ENCODE peak calls at places on chromosomes 16 and 17, in seven cellular contexts. One of them, this sample, is unnamed.

GRCh38 chr17:42918902-42919521 is 18.4 kb downstream of the G6PC1 start:
- DNase-seq in effector memory CD4-positive, alpha-beta T cell: no peak
- DNase-seq in fibroblast of pulmonary artery: no peak
- DNase-seq in left lung: no peak
- DNase-seq in C1 segment of cervical spinal cord: no peak
- DNase-seq in ELR: no peak
- DNase-seq in NCI-H748 treated with DMSO at 0.1 percent for 48 hours: peak; percentile 97
- DNase-seq in this sample: no peak

GRCh38 chr17:34241062-34241461 is 14.0 kb upstream of the CCL2 start:
- DNase-seq in fibroblast of pulmonary artery: peak; percentile 55
- DNase-seq in ELR: no peak
- DNase-seq in effector memory CD4-positive, alpha-beta T cell: no peak
- DNase-seq in NCI-H748 treated with DMSO at 0.1 percent for 48 hours: no peak
- DNase-seq in left lung: no peak
- DNase-seq in C1 segment of cervical spinal cord: no peak
- DNase-seq in this sample: no peak

GRCh38 chr16:76653390-76654026 is 376.3 kb downstream of the CNTNAP4 start:
- DNase-seq in left lung: no peak
- DNase-seq in effector memory CD4-positive, alpha-beta T cell: no peak
- DNase-seq in ELR: peak; percentile 31
- DNase-seq in fibroblast of pulmonary artery: peak; percentile 70
- DNase-seq in C1 segment of cervical spinal cord: no peak
- DNase-seq in NCI-H748 treated with DMSO at 0.1 percent for 48 hours: peak; percentile 83
- DNase-seq in this sample: no peak

GRCh38 chr17:7781467-7781866 is 52.5 kb upstream of the KDM6B start:
- DNase-seq in NCI-H748 treated with DMSO at 0.1 percent for 48 hours: no peak
- DNase-seq in ELR: no peak
- DNase-seq in C1 segment of cervical spinal cord: no peak
- DNase-seq in left lung: no peak
- DNase-seq in fibroblast of pulmonary artery: no peak
- DNase-seq in effector memory CD4-positive, alpha-beta T cell: no peak
- DNase-seq in this sample: no peak

GRCh38 chr16:66107661-66108060 is 258.8 kb upstream of the CDH5 start:
- DNase-seq in C1 segment of cervical spinal cord: no peak
- DNase-seq in fibroblast of pulmonary artery: peak; percentile 85
- DNase-seq in NCI-H748 treated with DMSO at 0.1 percent for 48 hours: no peak
- DNase-seq in left lung: no peak
- DNase-seq in ELR: peak; percentile 36
- DNase-seq in effector memory CD4-positive, alpha-beta T cell: no peak
- DNase-seq in this sample: no peak

GRCh38 chr16:59686405-59686804 is 952.3 kb upstream of the GOT2 start:
- DNase-seq in left lung: no peak
- DNase-seq in ELR: no peak
- DNase-seq in effector memory CD4-positive, alpha-beta T cell: no peak
- DNase-seq in C1 segment of cervical spinal cord: no peak
- DNase-seq in fibroblast of pulmonary artery: no peak
- DNase-seq in NCI-H748 treated with DMSO at 0.1 percent for 48 hours: no peak
- DNase-seq in this sample: no peak

GRCh38 chr17:56173958-56174357 is 20.7 kb downstream of the ANKFN1 start:
- DNase-seq in effector memory CD4-positive, alpha-beta T cell: no peak
- DNase-seq in NCI-H748 treated with DMSO at 0.1 percent for 48 hours: no peak
- DNase-seq in left lung: no peak
- DNase-seq in ELR: peak; percentile 52
- DNase-seq in C1 segment of cervical spinal cord: no peak
- DNase-seq in fibroblast of pulmonary artery: no peak
- DNase-seq in this sample: no peak

GRCh38 chr16:81293909-81294802 is 20.6 kb upstream of the GAN start:
- DNase-seq in effector memory CD4-positive, alpha-beta T cell: no peak
- DNase-seq in ELR: no peak
- DNase-seq in fibroblast of pulmonary artery: peak; percentile 33
- DNase-seq in C1 segment of cervical spinal cord: no peak
- DNase-seq in left lung: no peak
- DNase-seq in NCI-H748 treated with DMSO at 0.1 percent for 48 hours: no peak
- DNase-seq in this sample: no peak

GRCh38 chr17:4641297-4642195 is at the start of gene ALOX15:
- DNase-seq in effector memory CD4-positive, alpha-beta T cell: no peak
- DNase-seq in fibroblast of pulmonary artery: no peak
- DNase-seq in ELR: no peak
- DNase-seq in left lung: no peak
- DNase-seq in C1 segment of cervical spinal cord: no peak
- DNase-seq in NCI-H748 treated with DMSO at 0.1 percent for 48 hours: no peak
- DNase-seq in this sample: no peak

GRCh38 chr17:81011951-81012350 is 20.3 kb downstream of the CHMP6 start:
- DNase-seq in NCI-H748 treated with DMSO at 0.1 percent for 48 hours: no peak
- DNase-seq in ELR: no peak
- DNase-seq in C1 segment of cervical spinal cord: no peak
- DNase-seq in fibroblast of pulmonary artery: peak; percentile 54
- DNase-seq in left lung: no peak
- DNase-seq in effector memory CD4-positive, alpha-beta T cell: no peak
- DNase-seq in this sample: no peak

GRCh38 chr17:28946239-28946638 is 5.1 kb downstream of the PHF12 start:
- DNase-seq in left lung: no peak
- DNase-seq in C1 segment of cervical spinal cord: no peak
- DNase-seq in ELR: peak; percentile 94
- DNase-seq in fibroblast of pulmonary artery: peak; percentile 80
- DNase-seq in effector memory CD4-positive, alpha-beta T cell: peak; percentile 9
- DNase-seq in NCI-H748 treated with DMSO at 0.1 percent for 48 hours: no peak
- DNase-seq in this sample: no peak

GRCh38 chr17:19686400-19687090 is 29.8 kb downstream of the SLC47A2 start:
- DNase-seq in fibroblast of pulmonary artery: no peak
- DNase-seq in ELR: no peak
- DNase-seq in C1 segment of cervical spinal cord: no peak
- DNase-seq in effector memory CD4-positive, alpha-beta T cell: no peak
- DNase-seq in left lung: no peak
- DNase-seq in NCI-H748 treated with DMSO at 0.1 percent for 48 hours: no peak
- DNase-seq in this sample: no peak

GRCh38 chr17:8918811-8919210 is 46.7 kb downstream of the PIK3R5 start:
- DNase-seq in C1 segment of cervical spinal cord: no peak
- DNase-seq in ELR: peak; percentile 84
- DNase-seq in NCI-H748 treated with DMSO at 0.1 percent for 48 hours: no peak
- DNase-seq in fibroblast of pulmonary artery: peak; percentile 33
- DNase-seq in left lung: no peak
- DNase-seq in effector memory CD4-positive, alpha-beta T cell: no peak
- DNase-seq in this sample: no peak

GRCh38 chr17:65364408-65364807 is 197.0 kb downstream of the AXIN2 start:
- DNase-seq in C1 segment of cervical spinal cord: no peak
- DNase-seq in left lung: no peak
- DNase-seq in fibroblast of pulmonary artery: no peak
- DNase-seq in NCI-H748 treated with DMSO at 0.1 percent for 48 hours: no peak
- DNase-seq in ELR: no peak
- DNase-seq in effector memory CD4-positive, alpha-beta T cell: no peak
- DNase-seq in this sample: no peak

GRCh38 chr16:57062329-57062728 is 30.1 kb upstream of the CPNE2 start:
- DNase-seq in fibroblast of pulmonary artery: no peak
- DNase-seq in effector memory CD4-positive, alpha-beta T cell: no peak
- DNase-seq in ELR: no peak
- DNase-seq in C1 segment of cervical spinal cord: no peak
- DNase-seq in NCI-H748 treated with DMSO at 0.1 percent for 48 hours: no peak
- DNase-seq in left lung: peak; percentile 45
- DNase-seq in this sample: no peak

GRCh38 chr17:50634123-50634914 is at the start of gene ABCC3:
- DNase-seq in ELR: peak; percentile 55
- DNase-seq in effector memory CD4-positive, alpha-beta T cell: no peak
- DNase-seq in C1 segment of cervical spinal cord: no peak
- DNase-seq in NCI-H748 treated with DMSO at 0.1 percent for 48 hours: no peak
- DNase-seq in fibroblast of pulmonary artery: peak; percentile 38
- DNase-seq in left lung: peak; percentile 76
- DNase-seq in this sample: no peak

GRCh38 chr17:28969706-28970393 is 18.5 kb upstream of the PHF12 start:
- DNase-seq in left lung: no peak
- DNase-seq in NCI-H748 treated with DMSO at 0.1 percent for 48 hours: no peak
- DNase-seq in fibroblast of pulmonary artery: no peak
- DNase-seq in effector memory CD4-positive, alpha-beta T cell: no peak
- DNase-seq in C1 segment of cervical spinal cord: no peak
- DNase-seq in ELR: no peak
- DNase-seq in this sample: no peak

GRCh38 chr17:47727704-47728036 is 5.4 kb upstream of the TBX21 start:
- DNase-seq in NCI-H748 treated with DMSO at 0.1 percent for 48 hours: no peak
- DNase-seq in left lung: no peak
- DNase-seq in fibroblast of pulmonary artery: no peak
- DNase-seq in C1 segment of cervical spinal cord: no peak
- DNase-seq in ELR: no peak
- DNase-seq in effector memory CD4-positive, alpha-beta T cell: no peak
- DNase-seq in this sample: no peak

GRCh38 chr16:51180719-51181494 is 29.8 kb upstream of the SALL1 start:
- DNase-seq in left lung: no peak
- DNase-seq in ELR: no peak
- DNase-seq in C1 segment of cervical spinal cord: no peak
- DNase-seq in NCI-H748 treated with DMSO at 0.1 percent for 48 hours: no peak
- DNase-seq in fibroblast of pulmonary artery: no peak
- DNase-seq in effector memory CD4-positive, alpha-beta T cell: no peak
- DNase-seq in this sample: no peak

GRCh38 chr17:42276609-42277341 is 584 bp upstream of the STAT5B start:
- DNase-seq in C1 segment of cervical spinal cord: no peak
- DNase-seq in left lung: peak; percentile 89
- DNase-seq in fibroblast of pulmonary artery: peak; percentile 86
- DNase-seq in NCI-H748 treated with DMSO at 0.1 percent for 48 hours: peak; percentile 29
- DNase-seq in ELR: peak; percentile 87
- DNase-seq in effector memory CD4-positive, alpha-beta T cell: peak; percentile 47
- DNase-seq in this sample: no peak

GRCh38 chr16:58020628-58021521 is 4.7 kb upstream of the MMP15 start:
- DNase-seq in left lung: no peak
- DNase-seq in effector memory CD4-positive, alpha-beta T cell: peak; percentile 41
- DNase-seq in NCI-H748 treated with DMSO at 0.1 percent for 48 hours: no peak
- DNase-seq in ELR: peak; percentile 64
- DNase-seq in C1 segment of cervical spinal cord: no peak
- DNase-seq in fibroblast of pulmonary artery: peak; percentile 59
- DNase-seq in this sample: peak; percentile 50

GRCh38 chr17:7440823-7441174 is 1.5 kb downstream of the FGF11 start:
- DNase-seq in C1 segment of cervical spinal cord: no peak
- DNase-seq in effector memory CD4-positive, alpha-beta T cell: no peak
- DNase-seq in left lung: peak; percentile 58
- DNase-seq in NCI-H748 treated with DMSO at 0.1 percent for 48 hours: no peak
- DNase-seq in fibroblast of pulmonary artery: no peak
- DNase-seq in ELR: peak; percentile 35
- DNase-seq in this sample: no peak

GRCh38 chr16:66127459-66128362 is 238.8 kb upstream of the CDH5 start:
- DNase-seq in fibroblast of pulmonary artery: peak; percentile 69
- DNase-seq in left lung: no peak
- DNase-seq in effector memory CD4-positive, alpha-beta T cell: no peak
- DNase-seq in NCI-H748 treated with DMSO at 0.1 percent for 48 hours: no peak
- DNase-seq in C1 segment of cervical spinal cord: no peak
- DNase-seq in ELR: no peak
- DNase-seq in this sample: no peak

GRCh38 chr17:45170280-45170975 is 8.8 kb downstream of the HEXIM2 start:
- DNase-seq in ELR: no peak
- DNase-seq in NCI-H748 treated with DMSO at 0.1 percent for 48 hours: no peak
- DNase-seq in C1 segment of cervical spinal cord: no peak
- DNase-seq in fibroblast of pulmonary artery: no peak
- DNase-seq in effector memory CD4-positive, alpha-beta T cell: no peak
- DNase-seq in left lung: no peak
- DNase-seq in this sample: no peak

GRCh38 chr17:41655611-41656111 is 31.3 kb upstream of the KRT17 start:
- DNase-seq in C1 segment of cervical spinal cord: no peak
- DNase-seq in left lung: peak; percentile 87
- DNase-seq in NCI-H748 treated with DMSO at 0.1 percent for 48 hours: no peak
- DNase-seq in ELR: no peak
- DNase-seq in fibroblast of pulmonary artery: no peak
- DNase-seq in effector memory CD4-positive, alpha-beta T cell: no peak
- DNase-seq in this sample: no peak

GRCh38 chr17:29870836-29871430 is 59.1 kb downstream of the SSH2 start:
- DNase-seq in NCI-H748 treated with DMSO at 0.1 percent for 48 hours: no peak
- DNase-seq in fibroblast of pulmonary artery: no peak
- DNase-seq in left lung: no peak
- DNase-seq in effector memory CD4-positive, alpha-beta T cell: no peak
- DNase-seq in C1 segment of cervical spinal cord: no peak
- DNase-seq in ELR: no peak
- DNase-seq in this sample: no peak

GRCh38 chr16:10517868-10518267 is 62.5 kb downstream of the EMP2 start:
- DNase-seq in effector memory CD4-positive, alpha-beta T cell: no peak
- DNase-seq in C1 segment of cervical spinal cord: no peak
- DNase-seq in NCI-H748 treated with DMSO at 0.1 percent for 48 hours: no peak
- DNase-seq in left lung: no peak
- DNase-seq in ELR: no peak
- DNase-seq in fibroblast of pulmonary artery: no peak
- DNase-seq in this sample: no peak

This sample was measured in stimulated activated naive CD8-positive, alpha-beta T cell treated with anti-CD3 and anti-CD28 coated beads, Interleukin-15, amount 100 ng/mL, for 72 hours.